ENCODE peak calls at places on chromosomes 13 and 19, in four cellular contexts. U, M, C and O are unnamed samples.

GRCh38 chr19:49409441-49410029 is 13.7 kb downstream of the PTH2 start:
- DNase-seq in U (no peak), M (no peak), C (no peak), O (no peak)

GRCh38 chr13:71873418-71874276 is 6.6 kb upstream of the DACH1 start:
- DNase-seq in U (no peak), M (no peak), C (no peak), O (no peak)

GRCh38 chr19:54156490-54156889 is 3.0 kb downstream of the LENG1 start:
- DNase-seq in U (no peak), M (no peak), C (no peak), O (no peak)

GRCh38 chr13:91988331-91988730 is 589.9 kb downstream of the GPC5 start:
- DNase-seq in U (no peak), M (no peak), C (no peak), O (no peak)

GRCh38 chr13:81874681-81875661 is 1534.0 kb upstream of the SPRY2 start:
- DNase-seq in U (no peak), M (peak), C (peak), O (no peak)

GRCh38 chr13:94886191-94886590 is 173.8 kb upstream of the SOX21 start:
- DNase-seq in U (no peak), M (no peak), C (no peak), O (peak)

GRCh38 chr19:41734585-41734984 is 20.7 kb upstream of the CEACAM6 start:
- DNase-seq in U (no peak), M (no peak), C (no peak), O (no peak)

GRCh38 chr19:36009220-36009619 is 607 bp upstream of the SYNE4 start:
- DNase-seq in U (peak), M (peak), C (no peak), O (peak)

GRCh38 chr19:13150919-13151604 is 851 bp downstream of the IER2 start:
- DNase-seq in U (no peak), M (no peak), C (no peak), O (peak)

GRCh38 chr19:9353011-9353410 is 9.8 kb upstream of the ZNF177 start:
- DNase-seq in U (no peak), M (no peak), C (no peak), O (no peak)

DNA sequence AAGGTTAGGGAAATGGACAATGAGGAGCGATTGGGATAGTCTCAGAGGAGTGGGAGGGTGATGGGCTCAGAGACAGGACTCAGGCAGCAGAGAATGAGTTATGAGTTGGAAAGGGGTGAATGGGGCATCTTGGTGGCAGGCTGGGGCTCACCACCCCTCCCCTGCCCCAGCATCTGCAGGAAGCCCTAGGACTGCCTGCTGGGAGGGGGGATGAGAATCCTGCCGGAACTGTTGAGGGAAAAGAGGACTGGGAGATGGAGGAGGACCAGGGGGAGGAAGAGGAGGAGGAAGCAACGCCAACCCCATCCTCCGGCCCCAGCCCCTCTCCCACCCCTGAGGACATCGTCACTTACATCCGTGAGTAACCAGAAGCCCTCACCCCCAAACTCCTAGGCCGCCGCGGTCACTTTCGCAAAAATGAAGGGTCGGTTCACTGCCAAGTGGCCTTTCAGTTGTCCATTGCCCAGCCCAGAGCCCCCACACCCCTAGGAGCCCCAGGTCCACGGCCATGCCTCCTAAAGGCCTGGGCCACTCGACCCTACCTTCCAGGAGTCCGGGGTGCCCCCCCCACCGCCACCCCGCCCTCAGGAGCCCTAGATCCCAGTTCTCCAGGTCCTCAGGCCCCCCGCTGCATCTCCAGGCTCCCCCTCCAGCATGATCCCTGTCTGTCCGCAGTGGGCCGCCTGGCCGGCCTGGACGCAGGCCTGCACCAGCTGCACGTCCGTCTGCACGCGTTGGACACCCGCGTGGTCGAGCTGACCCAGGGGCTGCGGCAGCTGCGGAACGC is 764 bp downstream of the CLEC11A start:
- DNase-seq in U (no peak), M (no peak), C (no peak), O (no peak)
- H4K91ac ChIP-seq in U (peak), M (no peak), C (peak), O (peak)

DNA sequence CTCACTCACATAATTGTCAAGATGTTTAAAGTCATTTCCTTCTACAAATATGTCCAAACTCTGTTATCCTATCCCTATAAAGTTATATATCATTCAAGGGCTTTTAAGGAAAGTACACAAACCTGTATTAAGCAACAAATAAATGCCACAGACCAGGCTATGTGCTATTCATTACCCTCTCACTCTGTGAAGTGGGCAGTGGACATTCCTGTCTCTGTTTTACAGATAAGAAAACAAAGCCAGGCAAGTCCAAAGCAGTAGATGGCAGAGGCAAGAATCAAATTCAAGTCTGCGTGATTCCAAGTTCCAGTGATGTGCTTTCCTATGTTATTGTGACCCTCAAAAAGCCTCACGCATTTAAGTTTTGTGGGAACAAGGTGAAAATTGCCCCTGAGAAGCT is 140.5 kb downstream of the LHFPL6 start:
- DNase-seq in U (no peak), M (no peak), C (no peak), O (peak)
- H2BK120ac ChIP-seq in U (peak), M (no peak), C (no peak), O (no peak)

GRCh38 chr19:51000981-51001380 is 423 bp downstream of the KLK8 start:
- DNase-seq in U (no peak), M (peak), C (no peak), O (no peak)
- H4K91ac ChIP-seq in U (no peak), M (peak), C (peak), O (no peak)

GRCh38 chr19:44571830-44572661 is 41.3 kb upstream of the IGSF23 start:
- DNase-seq in U (no peak), M (no peak), C (no peak), O (no peak)

GRCh38 chr19:44573183-44573582 is 40.2 kb upstream of the IGSF23 start:
- DNase-seq in U (no peak), M (no peak), C (no peak), O (no peak)

GRCh38 chr19:44575116-44575700 is 38.2 kb upstream of the IGSF23 start:
- DNase-seq in U (no peak), M (no peak), C (no peak), O (no peak)

GRCh38 chr19:44573647-44574046 is 39.7 kb upstream of the IGSF23 start:
- DNase-seq in U (no peak), M (no peak), C (no peak), O (no peak)

DNA sequence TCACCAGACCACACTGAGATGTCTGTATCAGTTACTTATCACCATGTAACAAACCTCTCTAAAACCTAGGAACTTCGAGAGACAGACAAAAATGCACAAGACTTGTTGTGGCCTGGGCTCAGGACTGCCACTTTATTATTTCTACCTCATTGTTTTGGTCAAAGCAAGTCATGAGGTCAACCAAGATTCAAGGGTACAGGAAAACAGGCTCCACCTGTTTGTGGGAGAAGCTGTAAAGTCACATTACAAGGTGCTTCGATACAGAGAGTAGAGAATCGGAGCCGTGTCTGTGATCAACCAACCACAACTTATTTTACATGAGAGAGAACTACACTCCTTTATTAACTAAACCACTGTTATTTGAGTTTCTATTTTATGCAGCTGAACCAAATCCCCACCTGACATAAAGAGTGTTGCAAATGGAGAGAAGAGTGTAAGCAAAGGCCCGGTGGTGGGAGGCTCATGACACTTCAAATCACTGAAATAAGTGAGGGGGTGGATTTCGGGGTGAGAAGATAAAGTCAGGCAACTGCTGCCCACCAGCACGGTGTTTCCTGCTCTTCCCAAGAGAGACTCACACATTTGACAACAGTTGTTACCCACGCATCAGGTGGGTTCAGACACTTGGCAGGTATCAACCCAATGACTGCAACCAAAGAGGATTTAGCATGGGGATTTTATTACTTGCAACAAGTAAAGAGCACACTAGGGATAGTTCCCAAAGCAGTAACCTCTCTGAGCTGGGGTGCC is 39.0 kb upstream of the IGSF23 start:
- DNase-seq in U (no peak), M (no peak), C (no peak), O (no peak)
- H2BK120ac ChIP-seq in U (no peak), M (no peak), C (no peak), O (no peak)

DNA sequence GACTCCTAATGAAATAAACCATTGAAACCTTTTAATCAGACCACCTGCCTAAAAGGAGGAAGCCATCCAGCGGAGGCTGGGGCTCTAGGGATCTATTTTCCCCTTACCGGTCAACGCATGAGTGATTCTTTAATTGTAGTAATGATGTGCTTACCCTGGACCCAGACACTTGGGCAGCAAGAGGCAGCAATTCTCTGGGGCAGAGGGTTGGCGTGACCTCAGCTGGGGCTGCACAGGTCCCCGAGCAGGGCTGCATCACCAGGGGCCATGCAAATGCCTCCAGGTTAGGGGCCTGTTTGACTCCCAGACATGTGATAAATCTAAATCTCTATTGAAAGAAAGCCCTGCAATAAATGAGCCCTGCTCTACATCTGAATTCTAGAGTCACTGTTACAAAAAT is 194.2 kb upstream of the TSHZ3 start:
- DNase-seq in U (no peak), M (peak), C (no peak), O (no peak)
- H4K91ac ChIP-seq in U (no peak), M (no peak), C (no peak), O (no peak)

GRCh38 chr13:113209336-113209879 is at the start of gene CUL4A:
- DNase-seq in U (peak), M (peak), C (no peak), O (peak)
- H2BK120ac ChIP-seq in U (peak), M (peak), C (no peak), O (peak)

GRCh38 chr19:1863638-1864479 is 480 bp upstream of the KLF16 start:
- DNase-seq in U (peak), M (peak), C (no peak), O (peak)
- H4K91ac ChIP-seq in U (peak), M (no peak), C (peak), O (peak)

GRCh38 chr13:106535552-106536243 is at the start of gene EFNB2:
- DNase-seq in U (peak), M (peak), C (peak), O (peak)
- H2BK120ac ChIP-seq in U (no peak), M (no peak), C (no peak), O (peak)

DNA sequence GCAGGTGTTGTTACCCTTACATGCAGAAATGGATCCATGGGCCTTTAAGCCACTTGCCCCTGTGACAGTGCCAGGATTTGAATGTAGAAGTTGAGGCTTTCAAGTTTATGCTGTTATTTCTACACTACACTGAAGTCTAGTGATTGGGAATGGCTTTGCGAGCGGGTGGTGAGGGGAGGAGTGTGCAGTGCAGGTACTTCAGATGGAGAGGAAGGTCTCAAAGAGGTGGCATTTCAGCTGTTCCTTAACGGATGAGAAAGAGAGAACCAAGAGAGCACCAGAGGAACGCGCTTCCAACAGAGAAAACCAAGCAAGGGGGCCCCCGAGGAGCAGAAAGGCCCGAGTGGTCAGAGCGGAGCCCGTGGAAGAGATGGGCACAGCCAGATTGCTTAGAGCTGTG is 13.3 kb downstream of the ACTN4 start:
- DNase-seq in U (no peak), M (no peak), C (no peak), O (no peak)
- H4K91ac ChIP-seq in U (peak), M (no peak), C (no peak), O (peak)